ENCODE peak calls at places on chromosomes 1 and 21, in seven cellular contexts. M is stimulated activated CD4-positive, alpha-beta T cell treated with anti-CD3 and anti-CD28 coated beads, Interleukin-2, amount 100 ng/mL, for 48 hours; T is Daoy; O is NCI-H69; U is glomerular endothelial cell; L is iPS-NIHi11; Q is SW 1271. K is an unnamed sample.

GRCh38 chr1:19361231-19362147 is 49.4 kb downstream of the SLC66A1 start:
- DNase-seq in O (peak), M (no peak), U (no peak), Q (no peak), L (no peak), T (no peak), K (no peak)

GRCh38 chr1:228938248-228938891 is 203.1 kb downstream of the RHOU start:
- DNase-seq in O (peak), Q (no peak), T (no peak), U (no peak), L (no peak), M (no peak), K (no peak)

GRCh38 chr1:17239420-17239819 is 9.5 kb upstream of the PADI3 start:
- DNase-seq in T (peak), O (peak), L (peak), Q (peak), M (peak), U (peak), K (peak)

GRCh38 chr1:227062306-227062705 is 122.2 kb downstream of the COQ8A start:
- DNase-seq in L (no peak), Q (no peak), U (no peak), O (no peak), T (no peak), M (no peak), K (no peak)

GRCh38 chr1:43449708-43450069 is 4.0 kb downstream of the HYI start:
- DNase-seq in O (no peak), U (no peak), T (no peak), Q (no peak), M (no peak), L (no peak), K (no peak)

GRCh38 chr1:199698222-199698621 is 329.3 kb upstream of the NR5A2 start:
- DNase-seq in U (no peak), O (no peak), M (no peak), L (no peak), T (no peak), Q (no peak), K (no peak)

GRCh38 chr1:109935451-109935900 is 24.8 kb downstream of the CSF1 start:
- DNase-seq in L (no peak), O (peak), T (no peak), M (no peak), U (no peak), Q (no peak), K (no peak)

GRCh38 chr1:22535399-22535798 is 27.9 kb upstream of the EPHA8 start:
- DNase-seq in U (no peak), O (no peak), M (no peak), T (no peak), Q (no peak), L (no peak), K (no peak)

GRCh38 chr1:5927506-5928370 is 64.5 kb downstream of the NPHP4 start:
- DNase-seq in U (no peak), M (no peak), T (no peak), L (no peak), O (no peak), Q (no peak), K (no peak)

GRCh38 chr1:208010070-208010469 is 99.1 kb upstream of the CD34 start:
- DNase-seq in O (no peak), Q (no peak), L (no peak), M (no peak), T (no peak), U (no peak), K (no peak)

GRCh38 chr1:30920827-30921226 is 12.3 kb upstream of the SDC3 start:
- DNase-seq in L (no peak), U (no peak), Q (no peak), T (no peak), O (peak), M (no peak), K (no peak)

GRCh38 chr1:171251042-171251740 is 2.9 kb downstream of the FMO1 start:
- DNase-seq in Q (peak), O (peak), L (no peak), T (peak), M (peak), U (no peak), K (no peak)

GRCh38 chr21:37759777-37760176 is 156.5 kb downstream of the KCNJ6 start:
- DNase-seq in U (no peak), O (no peak), T (no peak), Q (no peak), L (no peak), M (no peak), K (no peak)

GRCh38 chr1:182806015-182806678 is 16.6 kb downstream of the NPL start:
- DNase-seq in L (peak), O (peak), T (no peak), U (no peak), M (no peak), Q (no peak), K (no peak)

GRCh38 chr1:93003981-93004380 is 42.7 kb upstream of the DIPK1A start:
- DNase-seq in O (no peak), M (no peak), U (no peak), Q (no peak), L (no peak), T (no peak), K (no peak)

GRCh38 chr1:94324168-94324544 is 86.8 kb upstream of the ARHGAP29 start:
- DNase-seq in M (no peak), L (no peak), U (no peak), T (peak), Q (peak), O (peak), K (no peak)

GRCh38 chr1:199073166-199073565 is 434.3 kb downstream of the PTPRC start:
- DNase-seq in M (no peak), U (no peak), T (peak), Q (peak), O (no peak), L (no peak), K (no peak)

GRCh38 chr1:202125611-202126010 is 2.9 kb downstream of the GPR37L1 start:
- DNase-seq in L (no peak), O (no peak), Q (no peak), T (no peak), M (no peak), U (no peak), K (no peak)

GRCh38 chr1:64933296-64934070 is 32.9 kb downstream of the JAK1 start:
- DNase-seq in Q (no peak), L (no peak), M (no peak), U (peak), O (no peak), T (peak), K (no peak)

GRCh38 chr1:67825596-67825995 is 7.7 kb downstream of the GNG12 start:
- DNase-seq in U (no peak), M (no peak), L (no peak), T (no peak), Q (no peak), O (peak), K (no peak)

GRCh38 chr1:9691108-9691445 is 39.5 kb downstream of the PIK3CD start:
- DNase-seq in L (no peak), O (no peak), Q (no peak), U (no peak), T (peak), M (no peak), K (no peak)

GRCh38 chr1:1293618-1294249 is 13.5 kb downstream of the SCNN1D start:
- DNase-seq in M (no peak), T (no peak), Q (no peak), O (no peak), U (no peak), L (peak), K (no peak)

GRCh38 chr1:151574575-151575529 is 34.7 kb downstream of the TUFT1 start:
- DNase-seq in L (no peak), O (no peak), U (no peak), T (peak), Q (no peak), M (no peak), K (no peak)

GRCh38 chr1:93907718-93908117 is 1.5 kb downstream of the GCLM start:
- DNase-seq in Q (no peak), O (peak), M (no peak), T (peak), U (no peak), L (no peak), K (no peak)

GRCh38 chr1:220879090-220879508 is at the start of gene HLX:
- DNase-seq in U (peak), Q (peak), M (no peak), O (peak), L (peak), T (peak), K (no peak)

GRCh38 chr1:52469108-52469507 is 64.7 kb downstream of the PRPF38A start:
- DNase-seq in U (no peak), M (no peak), O (no peak), L (no peak), T (no peak), Q (no peak), K (no peak)

GRCh38 chr21:45530423-45531113 is 11.7 kb downstream of the SLC19A1 start:
- DNase-seq in M (no peak), L (no peak), T (no peak), Q (no peak), O (no peak), U (no peak), K (no peak)

GRCh38 chr1:119906927-119907652 is 10.8 kb upstream of the ADAM30 start:
- DNase-seq in M (no peak), U (no peak), T (no peak), O (no peak), Q (no peak), L (no peak), K (no peak)

GRCh38 chr1:1351511-1352427 is 2.6 kb upstream of the DVL1 start:
- DNase-seq in U (no peak), L (no peak), T (no peak), Q (no peak), O (no peak), M (no peak), K (no peak)